ENCODE peak calls at places on chromosome 15, in five cellular contexts. R is CD4-positive, alpha-beta memory T cell; V is tibial nerve; J is effector memory CD4-positive, alpha-beta T cell; Y is HTR-8/SVneo. K is an unnamed sample.

GRCh38 chr15:44798815-44799214 is 62.5 kb downstream of the TRIM69 start:
- DNase-seq in R (no peak), V (no peak), J (no peak), Y (no peak), K (no peak)

GRCh38 chr15:65824031-65824743 is 32.1 kb upstream of the DENND4A start:
- DNase-seq in R (no peak), V (no peak), J (no peak), Y (peak), K (peak)

GRCh38 chr15:76012021-76012551 is at the start of gene NRG4:
- DNase-seq in R (no peak), V (no peak), J (no peak), Y (no peak), K (no peak)

GRCh38 chr15:96309143-96309542 is 21.4 kb upstream of the NR2F2 start:
- DNase-seq in R (no peak), V (no peak), J (no peak), Y (no peak), K (no peak)

GRCh38 chr15:42108808-42109207 is 14.4 kb upstream of the PLA2G4D start:
- DNase-seq in R (no peak), V (no peak), J (no peak), Y (no peak), K (no peak)

GRCh38 chr15:60795889-60796288 is 316.9 kb upstream of the ICE2 start:
- DNase-seq in R (no peak), V (no peak), J (no peak), Y (no peak), K (no peak)

GRCh38 chr15:30978328-30978727 is 13.1 kb downstream of the MTMR10 start:
- DNase-seq in R (no peak), V (no peak), J (no peak), Y (no peak), K (no peak)

GRCh38 chr15:83289160-83289559 is 4.7 kb upstream of the BNC1 start:
- DNase-seq in R (no peak), V (no peak), J (no peak), Y (no peak), K (no peak)

GRCh38 chr15:66253643-66254363 is at the start of gene MEGF11:
- DNase-seq in R (no peak), V (no peak), J (no peak), Y (peak), K (peak)

GRCh38 chr15:56929933-56930332 is 11.5 kb downstream of the TCF12 start:
- DNase-seq in R (no peak), V (no peak), J (no peak), Y (no peak), K (no peak)

GRCh38 chr15:77144492-77145070 is 73.7 kb upstream of the TSPAN3 start:
- DNase-seq in R (no peak), V (no peak), J (no peak), Y (peak), K (no peak)

GRCh38 chr15:88385078-88385700 is 82.0 kb downstream of the MRPL46 start:
- DNase-seq in R (no peak), V (no peak), J (no peak), Y (peak), K (no peak)

GRCh38 chr15:73799466-73799865 is 46.3 kb upstream of the INSYN1 start:
- DNase-seq in R (no peak), V (no peak), J (no peak), Y (no peak), K (no peak)

GRCh38 chr15:38868326-38869114 is 303.9 kb upstream of the RASGRP1 start:
- DNase-seq in R (no peak), V (peak), J (no peak), Y (peak), K (peak)

GRCh38 chr15:95770191-95770590 is 560.3 kb upstream of the NR2F2 start:
- DNase-seq in R (no peak), V (no peak), J (no peak), Y (peak), K (no peak)

GRCh38 chr15:74451322-74451721 is 9.6 kb downstream of the UBL7 start:
- DNase-seq in R (no peak), V (no peak), J (no peak), Y (no peak), K (no peak)

GRCh38 chr15:100215031-100215842 is 126.5 kb downstream of the ADAMTS17 start:
- DNase-seq in R (no peak), V (no peak), J (no peak), Y (no peak), K (no peak)

GRCh38 chr15:88605507-88606436 is 15.4 kb upstream of the AEN start:
- DNase-seq in R (peak), V (no peak), J (peak), Y (no peak), K (peak)

GRCh38 chr15:94255540-94255939 is 24.2 kb downstream of the MCTP2 start:
- DNase-seq in R (no peak), V (no peak), J (no peak), Y (no peak), K (no peak)

GRCh38 chr15:61621146-61621545 is 392.0 kb upstream of the RORA start:
- DNase-seq in R (no peak), V (no peak), J (no peak), Y (peak), K (peak)

GRCh38 chr15:101712078-101712477 is 12.2 kb downstream of the TARS3 start:
- DNase-seq in R (no peak), V (no peak), J (no peak), Y (no peak), K (no peak)

GRCh38 chr15:48393650-48394049 is 62.4 kb downstream of the DUT start:
- DNase-seq in R (no peak), V (no peak), J (no peak), Y (no peak), K (peak)

GRCh38 chr15:56243117-56243773 is 434 bp downstream of the RFX7 start:
- DNase-seq in R (no peak), V (no peak), J (no peak), Y (peak), K (peak)

GRCh38 chr15:99409097-99409473 is 156.7 kb upstream of the MEF2A start:
- DNase-seq in R (peak), V (no peak), J (no peak), Y (peak), K (peak)

GRCh38 chr15:73972984-73973682 is 19.0 kb downstream of the STOML1 start:
- DNase-seq in R (peak), V (peak), J (peak), Y (peak), K (peak)

GRCh38 chr15:29090617-29091466 is 178.8 kb downstream of the NSMCE3 start:
- DNase-seq in R (peak), V (no peak), J (peak), Y (peak), K (no peak)

GRCh38 chr15:22959451-22960101 is 20.6 kb downstream of the CYFIP1 start:
- DNase-seq in R (no peak), V (no peak), J (no peak), Y (no peak), K (no peak)

GRCh38 chr15:70512772-70513362 is 250.5 kb downstream of the UACA start:
- DNase-seq in R (peak), V (no peak), J (peak), Y (peak), K (no peak)

GRCh38 chr15:26891448-26891881 is 24.6 kb downstream of the GABRA5 start:
- DNase-seq in R (no peak), V (no peak), J (no peak), Y (peak), K (peak)

GRCh38 chr15:29018983-29019875 is 133.5 kb downstream of the APBA2 start:
- DNase-seq in R (no peak), V (no peak), J (no peak), Y (no peak), K (no peak)

GRCh38 chr15:79007066-79007465 is 62.2 kb upstream of the CTSH start:
- DNase-seq in R (no peak), V (no peak), J (no peak), Y (no peak), K (peak)

GRCh38 chr15:40441736-40442531 is 1.2 kb downstream of the BAHD1 start:
- DNase-seq in R (no peak), V (no peak), J (no peak), Y (no peak), K (no peak)

GRCh38 chr15:69359724-69360123 is 54.4 kb upstream of the KIF23 start:
- DNase-seq in R (no peak), V (no peak), J (no peak), Y (no peak), K (no peak)

GRCh38 chr15:78195735-78196201 is 38.6 kb downstream of the ACSBG1 start:
- DNase-seq in R (peak), V (no peak), J (peak), Y (peak), K (no peak)

GRCh38 chr15:98767692-98768091 is 119.4 kb downstream of the IGF1R start:
- DNase-seq in R (no peak), V (no peak), J (no peak), Y (no peak), K (no peak)

GRCh38 chr15:96403932-96404331 is 73.4 kb downstream of the NR2F2 start:
- DNase-seq in R (no peak), V (no peak), J (no peak), Y (no peak), K (no peak)

GRCh38 chr15:63079938-63080626 is 37.5 kb downstream of the TPM1 start:
- DNase-seq in R (no peak), V (no peak), J (no peak), Y (no peak), K (no peak)

GRCh38 chr15:67840747-67841634 is 1.1 kb upstream of the RNU6-1 start:
- DNase-seq in R (peak), V (no peak), J (no peak), Y (no peak), K (no peak)

GRCh38 chr15:81133782-81134461 is at the start of gene CFAP161:
- DNase-seq in R (no peak), V (peak), J (no peak), Y (no peak), K (peak)